ENCODE peak calls at places on chromosomes 5 and 9, in four cellular contexts. U is IMR-90, Q is Peyer's patch, R is fibroblast of lung. W is an unnamed sample. For H3K27me3, the result is how much of the 10 kb centered on the place peaks cover.

GRCh38 chr5:68456756-68457217 is 241.2 kb downstream of the PIK3R1 start:
- DNase-seq in U (peak), Q (no peak), R (peak), W (no peak)

GRCh38 chr9:15999422-16000339 is 446.8 kb downstream of the CCDC171 start:
- DNase-seq in U (peak), Q (no peak), R (peak), W (no peak)

GRCh38 chr5:180594311-180595045 is 3.2 kb upstream of the SCGB3A1 start:
- DNase-seq in U (no peak), Q (no peak), R (no peak), W (no peak)

GRCh38 chr9:68706579-68707201 is 1.6 kb downstream of the PIP5K1B start:
- DNase-seq in U (no peak), Q (no peak), R (no peak), W (no peak)

GRCh38 chr5:98934581-98934980 is 5.8 kb upstream of the CHD1 start:
- DNase-seq in U (peak), Q (no peak), R (peak), W (no peak)

GRCh38 chr9:135214706-135215105 is 127.2 kb downstream of the OLFM1 start:
- DNase-seq in U (no peak), Q (no peak), R (no peak), W (peak)

GRCh38 chr5:174413520-174414314 is 310.7 kb upstream of the MSX2 start:
- DNase-seq in U (peak), Q (no peak), R (peak), W (no peak)

GRCh38 chr9:107637421-107638420 is 148.2 kb upstream of the KLF4 start:
- DNase-seq in U (peak), Q (peak), R (peak), W (peak)

GRCh38 chr5:65647941-65648340 is 23.1 kb downstream of the SHLD3 start:
- DNase-seq in U (no peak), Q (no peak), R (no peak), W (no peak)

GRCh38 chr5:87185838-87186237 is 81.8 kb upstream of the RASA1 start:
- DNase-seq in U (no peak), Q (no peak), R (no peak), W (no peak)

GRCh38 chr5:52674815-52675545 is 112.7 kb upstream of the ITGA1 start:
- DNase-seq in U (peak), Q (no peak), R (peak), W (no peak)

GRCh38 chr9:124088476-124088837 is 76.9 kb downstream of the LHX2 start:
- DNase-seq in U (no peak), Q (no peak), R (no peak), W (no peak)

GRCh38 chr5:112534564-112534963 is 115.5 kb upstream of the EPB41L4A start:
- DNase-seq in U (no peak), Q (no peak), R (no peak), W (no peak)

GRCh38 chr5:107672212-107673105 is 1.7 kb upstream of the EFNA5 start:
- DNase-seq in U (peak), Q (peak), R (peak), W (peak)

GRCh38 chr5:10528056-10528816 is 35.6 kb upstream of the ANKRD33B start:
- DNase-seq in U (peak), Q (no peak), R (peak), W (peak)

GRCh38 chr5:122586351-122586750 is 188.5 kb upstream of the SNX2 start:
- DNase-seq in U (peak), Q (no peak), R (peak), W (no peak)

GRCh38 chr5:72363146-72363802 is 43.1 kb downstream of the PTCD2 start:
- DNase-seq in U (peak), Q (no peak), R (peak), W (no peak)

GRCh38 chr9:121927636-121928035 is 165.5 kb downstream of the TTLL11 start:
- DNase-seq in U (no peak), Q (no peak), R (no peak), W (no peak)

GRCh38 chr5:98635631-98636030 is 137.8 kb upstream of the RGMB start:
- DNase-seq in U (peak), Q (no peak), R (peak), W (no peak)

GRCh38 chr5:123776761-123777160 is 264.8 kb downstream of the CSNK1G3 start:
- DNase-seq in U (peak), Q (no peak), R (peak), W (no peak)

GRCh38 chr9:32384002-32384363 is 460 bp upstream of the ACO1 start:
- DNase-seq in U (no peak), Q (no peak), R (no peak), W (no peak)

GRCh38 chr9:106880081-106880480 is 17.1 kb downstream of the ZNF462 start:
- DNase-seq in U (no peak), Q (no peak), R (no peak), W (no peak)

GRCh38 chr5:176812269-176813259 is 2.2 kb downstream of the UNC5A start:
- DNase-seq in U (no peak), Q (no peak), R (no peak), W (no peak)

GRCh38 chr5:176813587-176814312 is 3.4 kb downstream of the UNC5A start:
- DNase-seq in U (no peak), Q (no peak), R (no peak), W (no peak)

GRCh38 chr5:176814836-176815438 is 4.6 kb downstream of the UNC5A start:
- DNase-seq in U (no peak), Q (no peak), R (no peak), W (no peak)

GRCh38 chr5:176816043-176816745 is 5.8 kb downstream of the UNC5A start:
- DNase-seq in U (no peak), Q (no peak), R (no peak), W (no peak)

DNA sequence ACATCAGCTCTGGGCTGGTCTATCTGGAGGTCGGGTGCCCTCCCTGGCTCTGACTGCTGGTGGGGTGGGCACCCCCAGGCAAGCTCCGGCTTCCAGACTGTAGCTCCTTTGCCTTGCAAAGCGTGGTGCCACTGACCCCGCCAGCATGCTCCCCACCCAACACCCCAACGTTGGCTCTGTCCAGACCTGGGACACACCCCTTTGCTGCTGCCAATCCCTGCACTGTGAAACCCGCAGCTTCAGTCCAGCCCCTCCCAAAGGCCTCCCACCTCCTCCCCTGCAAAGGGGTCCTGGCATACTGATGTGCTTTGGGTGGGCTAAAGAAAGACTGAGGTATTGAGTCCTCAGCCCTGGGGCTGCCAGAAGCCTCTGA is 3.9 kb downstream of the UNC5A start:
- DNase-seq in U (no peak), Q (no peak), R (no peak), W (no peak)
- H3K27me3 ChIP-seq in U (half or more), Q (under half), R (under half), W (under half)

GRCh38 chr9:93676310-93677054 is 100.1 kb downstream of the PHF2 start:
- DNase-seq in U (no peak), Q (peak), R (no peak), W (peak)
- H3K27me3 ChIP-seq in U (under half), Q (under half), R (under half), W (under half)

GRCh38 chr5:159422371-159422770 is 92.1 kb upstream of the IL12B start:
- DNase-seq in U (peak), Q (no peak), R (peak), W (no peak)

GRCh38 chr5:159417170-159417569 is 86.9 kb upstream of the IL12B start:
- DNase-seq in U (no peak), Q (no peak), R (no peak), W (no peak)

GRCh38 chr5:159415301-159415937 is 85.1 kb upstream of the IL12B start:
- DNase-seq in U (no peak), Q (no peak), R (no peak), W (no peak)

GRCh38 chr5:159416438-159416837 is 86.2 kb upstream of the IL12B start:
- DNase-seq in U (no peak), Q (no peak), R (no peak), W (no peak)

DNA sequence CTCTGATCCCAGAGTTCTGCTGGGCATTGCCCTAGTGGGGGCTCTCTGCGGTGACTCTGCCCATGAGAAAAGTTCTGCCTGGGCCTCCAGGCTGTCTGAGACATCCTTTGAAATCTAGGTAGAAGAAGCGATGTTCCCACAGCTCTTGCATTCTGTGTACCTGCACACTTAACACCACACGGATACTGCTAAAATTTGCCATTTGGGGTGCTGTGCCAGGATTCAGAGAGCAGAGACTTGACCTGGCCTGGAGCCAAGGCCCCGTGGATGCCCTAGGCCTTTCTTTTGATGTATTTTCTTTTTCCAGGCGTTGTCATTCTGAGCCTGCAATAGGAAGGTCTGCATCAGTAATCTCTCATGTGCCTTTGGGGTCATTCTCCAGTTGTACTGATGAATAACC is 89.3 kb upstream of the IL12B start:
- DNase-seq in U (no peak), Q (no peak), R (no peak), W (no peak)
- H3K27me3 ChIP-seq in U (under half), Q (under half), R (under half), W (under half)

GRCh38 chr9:19113964-19114679 is 11.4 kb upstream of the HAUS6 start:
- DNase-seq in U (no peak), Q (no peak), R (no peak), W (no peak)
- H3K27me3 ChIP-seq in U (under half), Q (under half), R (under half), W (under half)

GRCh38 chr9:129177791-129178578 is at the start of gene IER5L:
- DNase-seq in U (peak), Q (peak), R (peak), W (peak)
- H3K27me3 ChIP-seq in U (under half), Q (under half), R (under half), W (under half)

DNA sequence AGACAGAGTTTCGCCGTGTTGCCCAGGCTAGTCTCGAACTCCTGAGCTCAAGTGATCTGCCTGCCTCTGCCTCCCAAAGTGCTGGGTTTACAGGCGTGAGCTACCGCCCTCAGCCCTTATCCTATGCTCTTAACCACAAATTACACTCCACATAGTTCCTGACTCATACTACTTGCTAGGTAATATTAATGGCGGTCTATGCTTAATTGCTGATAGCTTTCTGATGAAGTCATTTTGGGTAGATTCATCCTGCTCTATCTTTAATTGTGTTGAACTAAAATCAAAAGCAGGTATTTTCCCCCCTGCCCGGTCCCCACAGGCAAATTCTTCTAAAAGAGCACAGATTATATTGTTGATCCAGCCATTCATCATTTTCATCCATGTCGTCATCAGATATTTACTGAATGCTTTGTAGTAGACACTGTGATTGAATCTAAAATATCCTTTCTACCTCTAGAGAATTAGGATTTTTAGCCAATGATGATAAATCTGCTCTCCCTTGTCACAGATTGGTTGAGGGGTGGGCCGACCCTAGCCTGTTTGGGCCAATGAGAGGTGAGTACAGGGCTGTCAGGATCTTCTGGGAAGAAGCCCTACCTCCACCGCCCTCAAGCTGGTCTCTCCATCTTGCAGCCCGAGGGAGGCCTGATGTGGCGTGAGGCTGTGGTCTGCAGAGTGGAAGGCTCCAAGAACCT is 144.8 kb downstream of the NR3C1 start:
- DNase-seq in U (peak), Q (no peak), R (peak), W (no peak)
- H3K27me3 ChIP-seq in U (under half), Q (under half), R (under half), W (under half)

GRCh38 chr9:34564617-34565016 is 24.9 kb downstream of the CNTFR start:
- DNase-seq in U (no peak), Q (no peak), R (no peak), W (peak)

GRCh38 chr9:34568133-34568532 is 21.4 kb downstream of the CNTFR start:
- DNase-seq in U (no peak), Q (no peak), R (no peak), W (no peak)

GRCh38 chr9:34568783-34569182 is 20.7 kb downstream of the CNTFR start:
- DNase-seq in U (no peak), Q (no peak), R (no peak), W (no peak)

GRCh38 chr9:34566972-34567371 is 22.6 kb downstream of the CNTFR start:
- DNase-seq in U (no peak), Q (no peak), R (no peak), W (no peak)

GRCh38 chr9:34566191-34566849 is 23.2 kb downstream of the CNTFR start:
- DNase-seq in U (no peak), Q (no peak), R (no peak), W (no peak)
- H3K27me3 ChIP-seq in U (half or more), Q (under half), R (under half), W (under half)

W was measured in aorta.